ENCODE peak calls at places on chromosome 3, in ten cellular contexts. U is K562; C is stimulated activated CD4-positive, alpha-beta T cell treated with anti-CD3 and anti-CD28 coated beads, Interleukin-1b, Interleukin-23, amount 100 ng/mL, for 24 hours; W is T-helper 1 cell; J is foreskin melanocyte; B is pons; H is globus pallidus; G is activated CD4-positive, alpha-beta T cell treated with anti-CD3 and anti-CD28 coated beads, Interleukin-2, amount 10 ng/mL, durations not matched to agents 7 days and 5 days; E is cardiac muscle cell; Q is NCI-H748 treated with DMSO at 0.1 percent for 48 hours. X is an unnamed sample.
A peak's percentile ranks its signal among the peaks of the same experiment; 100 is the strongest.

GRCh38 chr3:136955813-136956212 is 2.0 kb upstream of the IL20RB start:
- DNase-seq in U (no peak), C (no peak), W (no peak), J (no peak), B (no peak), H (no peak), G (no peak), E (no peak), Q (no peak), X (no peak)

GRCh38 chr3:157467165-157467564 is 30.5 kb downstream of the PTX3 start:
- DNase-seq in U (no peak), C (no peak), W (no peak), J (no peak), B (no peak), H (no peak), G (no peak), E (no peak), Q (no peak), X (no peak)

GRCh38 chr3:138921316-138922292 is 25.3 kb downstream of the FOXL2 start:
- DNase-seq in U (no peak), C (no peak), W (no peak), J (no peak), B (no peak), H (no peak), G (no peak), E (no peak), Q (no peak), X (no peak)

GRCh38 chr3:182479766-182480336 is 313.5 kb upstream of the ATP11B start:
- DNase-seq in U (no peak), C (no peak), W (no peak), J (no peak), B (no peak), H (no peak), G (no peak), E (no peak), Q (no peak), X (no peak)

GRCh38 chr3:123353227-123353851 is 95.6 kb downstream of the ADCY5 start:
- DNase-seq in U (no peak), C (no peak), W (no peak), J (no peak), B (no peak), H (no peak), G (no peak), E (no peak), Q (no peak), X (no peak)

GRCh38 chr3:112814256-112814655 is 32.4 kb downstream of the CD200R1L start:
- DNase-seq in U (no peak), C (no peak), W (no peak), J (peak; percentile 37), B (peak; percentile 37), H (no peak), G (no peak), E (peak; percentile 59), Q (no peak), X (no peak)

GRCh38 chr3:15117011-15117410 is 18.1 kb upstream of the RBSN start:
- DNase-seq in U (no peak), C (no peak), W (no peak), J (no peak), B (no peak), H (no peak), G (no peak), E (no peak), Q (no peak), X (no peak)

GRCh38 chr3:128274837-128275236 is 121.6 kb downstream of the EEFSEC start:
- DNase-seq in U (no peak), C (no peak), W (no peak), J (no peak), B (no peak), H (no peak), G (no peak), E (no peak), Q (no peak), X (no peak)

GRCh38 chr3:42148982-42149432 is 57.9 kb downstream of the TRAK1 start:
- DNase-seq in U (peak; percentile 82), C (no peak), W (no peak), J (no peak), B (peak; percentile 98), H (peak; percentile 96), G (no peak), E (peak; percentile 87), Q (peak; percentile 70), X (no peak)

GRCh38 chr3:112699436-112699978 is 58.6 kb upstream of the CCDC80 start:
- DNase-seq in U (no peak), C (no peak), W (no peak), J (no peak), B (no peak), H (no peak), G (no peak), E (no peak), Q (no peak), X (no peak)

GRCh38 chr3:77254967-77255831 is 215.3 kb downstream of the ROBO2 start:
- DNase-seq in U (peak; percentile 42), C (no peak), W (no peak), J (peak; percentile 38), B (peak; percentile 69), H (peak; percentile 49), G (peak; percentile 24), E (peak; percentile 75), Q (peak; percentile 70), X (no peak)

X was measured in activated T-helper 2 cell treated with anti-CD3 and anti-CD28 coated beads, Interferon-gamma antibody, Interleukin-2, Interleukin-4, amounts not matched to agents 10 μg/mL and 5 μg/mL and 100 μg/mL, durations not matched to agents 14 hours and 24 hours and 36 hours.